ENCODE peak calls at places on chromosomes 16 and 17, in seven cellular contexts. O is adrenal gland, U is GM13976, X is cardiac fibroblast, C is NCI-H1436 treated with DMSO at 0.1 percent for 48 hours, L is substantia nigra, Y is T-helper 2 cell. W is an unnamed sample.

GRCh38 chr16:29899516-29900101 is at the start of gene SEZ6L2:
- DNase-seq in U (no peak), X (peak), L (peak), C (peak), O (peak), Y (no peak), W (peak)

GRCh38 chr17:17355426-17355825 is 52.3 kb downstream of the NT5M start:
- DNase-seq in U (peak), X (no peak), C (no peak), L (no peak), O (no peak), Y (no peak), W (no peak)

GRCh38 chr17:57569860-57570259 is 175.2 kb downstream of the CCDC182 start:
- DNase-seq in O (no peak), X (no peak), Y (no peak), L (no peak), C (peak), U (no peak), W (no peak)

GRCh38 chr16:50548659-50549560 is 714 bp downstream of the NKD1 start:
- DNase-seq in C (no peak), L (no peak), U (peak), Y (peak), O (no peak), X (peak), W (peak)

GRCh38 chr16:560221-560700 is at the start of gene PRR35:
- DNase-seq in X (no peak), O (no peak), Y (no peak), C (no peak), L (no peak), U (no peak), W (no peak)

GRCh38 chr16:85466989-85467388 is 146.1 kb upstream of the GSE1 start:
- DNase-seq in Y (no peak), C (no peak), X (no peak), U (no peak), L (no peak), O (no peak), W (no peak)

GRCh38 chr17:27577124-27577761 is 53.7 kb upstream of the LGALS9 start:
- DNase-seq in L (peak), X (peak), Y (no peak), C (no peak), U (no peak), O (peak), W (no peak)

GRCh38 chr17:17445925-17446665 is 30.7 kb upstream of the MED9 start:
- DNase-seq in L (no peak), C (no peak), U (no peak), O (peak), X (peak), Y (no peak), W (no peak)

GRCh38 chr17:49210158-49211029 is at the start of the genes ABI3 and GNGT2:
- DNase-seq in L (no peak), O (peak), X (peak), Y (peak), C (no peak), U (peak), W (peak)

GRCh38 chr17:79231766-79232287 is 157.2 kb downstream of the ENGASE start:
- DNase-seq in O (no peak), C (no peak), U (no peak), L (no peak), Y (no peak), X (no peak), W (no peak)

GRCh38 chr17:76997981-76998531 is 129.9 kb downstream of the MGAT5B start:
- DNase-seq in Y (no peak), U (peak), O (no peak), C (no peak), L (no peak), X (no peak), W (peak)

W was measured in activated T-cell treated with anti-CD3 and anti-CD28 coated beads, Interleukin-2, amount 50 U/mL, for 72 hours.